ENCODE peak calls at places on chromosomes 2 and 18, in seven cellular contexts. One of them, this sample, is unnamed.

GRCh38 chr2:160377204-160377995 is 116.2 kb downstream of the RBMS1 start:
- DNase-seq in adipocyte: no peak
- DNase-seq in neural progenitor cell: no peak
- DNase-seq in trophoblast cell: no peak
- DNase-seq in psoas muscle: no peak
- DNase-seq in PC-3: no peak
- DNase-seq in effector memory CD4-positive, alpha-beta T cell: no peak
- DNase-seq in this sample: no peak

GRCh38 chr18:14086459-14087231 is 45.6 kb downstream of the ZNF519 start:
- DNase-seq in adipocyte: peak; percentile 57
- DNase-seq in neural progenitor cell: peak; percentile 81
- DNase-seq in trophoblast cell: peak; percentile 65
- DNase-seq in psoas muscle: no peak
- DNase-seq in PC-3: peak; percentile 63
- DNase-seq in effector memory CD4-positive, alpha-beta T cell: no peak
- DNase-seq in this sample: peak; percentile 52

GRCh38 chr18:78918707-78919106 is 60.9 kb upstream of the SALL3 start:
- DNase-seq in adipocyte: no peak
- DNase-seq in neural progenitor cell: no peak
- DNase-seq in trophoblast cell: no peak
- DNase-seq in psoas muscle: no peak
- DNase-seq in PC-3: no peak
- DNase-seq in effector memory CD4-positive, alpha-beta T cell: no peak
- DNase-seq in this sample: peak; percentile 32

GRCh38 chr2:48227617-48228344 is 302.2 kb upstream of the STON1 start:
- DNase-seq in adipocyte: peak; percentile 19
- DNase-seq in neural progenitor cell: no peak
- DNase-seq in trophoblast cell: peak; percentile 17
- DNase-seq in psoas muscle: no peak
- DNase-seq in PC-3: no peak
- DNase-seq in effector memory CD4-positive, alpha-beta T cell: no peak
- DNase-seq in this sample: no peak

GRCh38 chr2:28972778-28973335 is 8.2 kb upstream of the TOGARAM2 start:
- DNase-seq in adipocyte: no peak
- DNase-seq in neural progenitor cell: no peak
- DNase-seq in trophoblast cell: peak; percentile 72
- DNase-seq in psoas muscle: no peak
- DNase-seq in PC-3: no peak
- DNase-seq in effector memory CD4-positive, alpha-beta T cell: no peak
- DNase-seq in this sample: no peak

GRCh38 chr2:241039416-241039815 is 41.0 kb downstream of the SNED1 start:
- DNase-seq in adipocyte: no peak
- DNase-seq in neural progenitor cell: no peak
- DNase-seq in trophoblast cell: no peak
- DNase-seq in psoas muscle: no peak
- DNase-seq in PC-3: no peak
- DNase-seq in effector memory CD4-positive, alpha-beta T cell: no peak
- DNase-seq in this sample: peak; percentile 30

GRCh38 chr2:64424421-64424987 is 29.5 kb upstream of the LGALSL start:
- DNase-seq in adipocyte: no peak
- DNase-seq in neural progenitor cell: no peak
- DNase-seq in trophoblast cell: no peak
- DNase-seq in psoas muscle: no peak
- DNase-seq in PC-3: no peak
- DNase-seq in effector memory CD4-positive, alpha-beta T cell: no peak
- DNase-seq in this sample: no peak

GRCh38 chr2:230868151-230868946 is 3.6 kb downstream of the ITM2C start:
- DNase-seq in adipocyte: no peak
- DNase-seq in neural progenitor cell: peak; percentile 48
- DNase-seq in trophoblast cell: no peak
- DNase-seq in psoas muscle: no peak
- DNase-seq in PC-3: no peak
- DNase-seq in effector memory CD4-positive, alpha-beta T cell: no peak
- DNase-seq in this sample: peak; percentile 87

GRCh38 chr18:8056723-8057122 is 489.6 kb downstream of the PTPRM start:
- DNase-seq in adipocyte: no peak
- DNase-seq in neural progenitor cell: no peak
- DNase-seq in trophoblast cell: no peak
- DNase-seq in psoas muscle: no peak
- DNase-seq in PC-3: peak; percentile 15
- DNase-seq in effector memory CD4-positive, alpha-beta T cell: no peak
- DNase-seq in this sample: no peak

GRCh38 chr2:133801956-133802355 is 233.7 kb upstream of the NCKAP5 start:
- DNase-seq in adipocyte: no peak
- DNase-seq in neural progenitor cell: no peak
- DNase-seq in trophoblast cell: no peak
- DNase-seq in psoas muscle: no peak
- DNase-seq in PC-3: no peak
- DNase-seq in effector memory CD4-positive, alpha-beta T cell: no peak
- DNase-seq in this sample: no peak

GRCh38 chr2:30871980-30872789 is 64.9 kb upstream of the CAPN13 start:
- DNase-seq in adipocyte: no peak
- DNase-seq in neural progenitor cell: peak; percentile 78
- DNase-seq in trophoblast cell: no peak
- DNase-seq in psoas muscle: no peak
- DNase-seq in PC-3: no peak
- DNase-seq in effector memory CD4-positive, alpha-beta T cell: no peak
- DNase-seq in this sample: peak; percentile 29

GRCh38 chr2:227206406-227206805 is 42.0 kb downstream of the COL4A3 start:
- DNase-seq in adipocyte: no peak
- DNase-seq in neural progenitor cell: no peak
- DNase-seq in trophoblast cell: no peak
- DNase-seq in psoas muscle: no peak
- DNase-seq in PC-3: no peak
- DNase-seq in effector memory CD4-positive, alpha-beta T cell: no peak
- DNase-seq in this sample: no peak

GRCh38 chr2:85231242-85231805 is 96.5 kb downstream of the TGOLN2 start:
- DNase-seq in adipocyte: no peak
- DNase-seq in neural progenitor cell: peak; percentile 50
- DNase-seq in trophoblast cell: no peak
- DNase-seq in psoas muscle: no peak
- DNase-seq in PC-3: no peak
- DNase-seq in effector memory CD4-positive, alpha-beta T cell: no peak
- DNase-seq in this sample: peak; percentile 47

GRCh38 chr2:133044556-133044955 is 374.6 kb upstream of the LYPD1 start:
- DNase-seq in adipocyte: no peak
- DNase-seq in neural progenitor cell: no peak
- DNase-seq in trophoblast cell: no peak
- DNase-seq in psoas muscle: no peak
- DNase-seq in PC-3: no peak
- DNase-seq in effector memory CD4-positive, alpha-beta T cell: no peak
- DNase-seq in this sample: no peak

GRCh38 chr2:71631411-71631931 is 178.1 kb downstream of the DYSF start:
- DNase-seq in adipocyte: peak; percentile 90
- DNase-seq in neural progenitor cell: no peak
- DNase-seq in trophoblast cell: no peak
- DNase-seq in psoas muscle: no peak
- DNase-seq in PC-3: no peak
- DNase-seq in effector memory CD4-positive, alpha-beta T cell: no peak
- DNase-seq in this sample: peak; percentile 34

GRCh38 chr18:2653467-2653866 is 2.1 kb upstream of the SMCHD1 start:
- DNase-seq in adipocyte: no peak
- DNase-seq in neural progenitor cell: peak; percentile 9
- DNase-seq in trophoblast cell: no peak
- DNase-seq in psoas muscle: no peak
- DNase-seq in PC-3: no peak
- DNase-seq in effector memory CD4-positive, alpha-beta T cell: no peak
- DNase-seq in this sample: no peak

GRCh38 chr2:26246818-26247217 is 2.1 kb downstream of the HADHB start:
- DNase-seq in adipocyte: no peak
- DNase-seq in neural progenitor cell: no peak
- DNase-seq in trophoblast cell: no peak
- DNase-seq in psoas muscle: peak; percentile 82
- DNase-seq in PC-3: peak; percentile 44
- DNase-seq in effector memory CD4-positive, alpha-beta T cell: no peak
- DNase-seq in this sample: no peak

GRCh38 chr2:20016346-20016745 is 3.9 kb upstream of the MATN3 start:
- DNase-seq in adipocyte: no peak
- DNase-seq in neural progenitor cell: no peak
- DNase-seq in trophoblast cell: no peak
- DNase-seq in psoas muscle: no peak
- DNase-seq in PC-3: no peak
- DNase-seq in effector memory CD4-positive, alpha-beta T cell: no peak
- DNase-seq in this sample: peak; percentile 50

GRCh38 chr2:30711646-30712085 is 95.6 kb downstream of the CAPN13 start:
- DNase-seq in adipocyte: peak; percentile 96
- DNase-seq in neural progenitor cell: peak; percentile 92
- DNase-seq in trophoblast cell: peak; percentile 99
- DNase-seq in psoas muscle: peak; percentile 85
- DNase-seq in PC-3: peak; percentile 95
- DNase-seq in effector memory CD4-positive, alpha-beta T cell: peak; percentile 76
- DNase-seq in this sample: peak; percentile 87

GRCh38 chr2:233084488-233084887 is 24.3 kb downstream of the INPP5D start:
- DNase-seq in adipocyte: no peak
- DNase-seq in neural progenitor cell: peak; percentile 24
- DNase-seq in trophoblast cell: peak; percentile 17
- DNase-seq in psoas muscle: peak; percentile 65
- DNase-seq in PC-3: no peak
- DNase-seq in effector memory CD4-positive, alpha-beta T cell: peak; percentile 34
- DNase-seq in this sample: no peak

GRCh38 chr2:209773377-209773776 is 1.7 kb downstream of the UNC80 start:
- DNase-seq in adipocyte: no peak
- DNase-seq in neural progenitor cell: no peak
- DNase-seq in trophoblast cell: no peak
- DNase-seq in psoas muscle: no peak
- DNase-seq in PC-3: no peak
- DNase-seq in effector memory CD4-positive, alpha-beta T cell: no peak
- DNase-seq in this sample: peak; percentile 26

DNA sequence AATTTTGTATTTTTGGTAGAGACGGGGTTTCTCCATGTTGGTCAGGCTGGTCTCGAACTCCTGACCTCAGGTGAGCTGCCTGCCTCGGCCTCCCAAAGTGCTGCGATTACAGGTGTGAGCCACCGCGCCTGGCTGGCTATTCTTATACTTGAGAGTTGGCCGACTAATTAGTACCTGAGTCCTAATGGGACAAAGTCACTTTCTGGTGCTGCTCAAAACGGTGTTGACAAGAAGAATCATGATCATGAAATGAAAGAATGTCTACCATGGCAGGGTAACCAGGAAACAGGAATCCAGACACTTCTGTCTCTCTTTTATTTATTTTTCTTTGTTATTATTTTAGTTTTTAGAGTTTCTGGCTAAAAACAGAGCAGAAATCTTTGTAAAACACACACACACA is 54.7 kb upstream of the RAB6D start:
- DNase-seq in adipocyte: no peak
- DNase-seq in neural progenitor cell: no peak
- DNase-seq in trophoblast cell: no peak
- DNase-seq in psoas muscle: no peak
- DNase-seq in PC-3: no peak
- DNase-seq in effector memory CD4-positive, alpha-beta T cell: no peak
- DNase-seq in this sample: no peak
- H3K4me3 ChIP-seq in adipocyte: no peak overlapping the region
- H3K4me3 ChIP-seq in neural progenitor cell: no peak overlapping the region
- H3K4me3 ChIP-seq in trophoblast cell: no peak overlapping the region
- H3K4me3 ChIP-seq in psoas muscle: no peak overlapping the region
- H3K4me3 ChIP-seq in PC-3: no peak overlapping the region
- H3K4me3 ChIP-seq in effector memory CD4-positive, alpha-beta T cell: no peak overlapping the region
- H3K4me3 ChIP-seq in this sample: no peak overlapping the region

DNA sequence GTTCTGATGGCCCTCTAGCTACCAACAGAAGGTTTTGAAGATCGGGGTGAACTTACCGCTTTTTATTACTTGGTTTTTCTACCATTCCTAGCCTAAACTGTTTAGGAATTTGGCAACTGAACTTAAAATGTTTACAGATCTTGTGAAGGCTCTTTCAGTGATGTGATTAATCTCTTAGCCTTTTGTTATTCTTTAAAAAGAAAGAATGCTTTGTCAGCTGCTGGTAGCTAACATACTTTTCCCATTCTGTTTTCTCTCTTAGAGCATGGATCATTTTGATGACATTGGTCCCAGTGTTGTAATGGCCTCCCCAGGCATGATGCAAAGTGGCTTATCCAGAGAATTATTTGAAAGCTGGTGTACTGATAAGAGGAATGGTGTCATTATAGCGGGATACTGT is 18.1 kb downstream of the CPSF3 start:
- DNase-seq in adipocyte: peak; percentile 42
- DNase-seq in neural progenitor cell: no peak
- DNase-seq in trophoblast cell: no peak
- DNase-seq in psoas muscle: no peak
- DNase-seq in PC-3: no peak
- DNase-seq in effector memory CD4-positive, alpha-beta T cell: no peak
- DNase-seq in this sample: no peak
- H3K36me3 ChIP-seq in adipocyte: peaks cover 77% of the 10 kb centered on the region
- H3K36me3 ChIP-seq in neural progenitor cell: peaks cover 39% of the 10 kb centered on the region
- H3K36me3 ChIP-seq in trophoblast cell: peaks cover 23% of the 10 kb centered on the region
- H3K36me3 ChIP-seq in psoas muscle: peaks cover 97% of the 10 kb centered on the region
- H3K36me3 ChIP-seq in PC-3: peaks cover 50% of the 10 kb centered on the region
- H3K36me3 ChIP-seq in effector memory CD4-positive, alpha-beta T cell: peaks cover 41% of the 10 kb centered on the region
- H3K36me3 ChIP-seq in this sample: peaks cover 18% of the 10 kb centered on the region

DNA sequence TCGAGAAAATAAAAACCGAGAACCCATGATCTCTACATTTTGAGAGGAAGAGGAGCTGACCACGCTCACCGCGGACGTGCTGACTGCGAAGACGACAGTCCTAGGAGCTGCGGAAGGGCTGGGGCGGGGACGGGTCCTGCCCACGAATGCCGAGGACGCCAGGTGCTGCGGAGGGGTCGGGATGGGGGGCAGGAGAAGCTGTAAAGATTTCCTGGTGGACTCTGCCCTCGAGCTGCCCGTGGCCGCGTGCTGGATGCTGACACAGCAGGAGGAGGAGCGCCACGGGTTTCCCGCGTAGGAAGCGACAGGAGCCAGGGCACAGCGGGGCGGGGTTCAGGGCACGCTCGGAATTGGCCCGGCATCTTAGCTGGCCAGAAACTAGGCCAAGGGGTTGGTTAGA is 22.2 kb downstream of the ZSCAN30 start:
- DNase-seq in adipocyte: no peak
- DNase-seq in neural progenitor cell: no peak
- DNase-seq in trophoblast cell: no peak
- DNase-seq in psoas muscle: peak; percentile 67
- DNase-seq in PC-3: no peak
- DNase-seq in effector memory CD4-positive, alpha-beta T cell: no peak
- DNase-seq in this sample: no peak
- H3K4me3 ChIP-seq in adipocyte: peak overlapping the region; percentile 84
- H3K4me3 ChIP-seq in neural progenitor cell: no peak overlapping the region
- H3K4me3 ChIP-seq in trophoblast cell: no peak overlapping the region
- H3K4me3 ChIP-seq in psoas muscle: peak overlapping the region; percentile 73
- H3K4me3 ChIP-seq in PC-3: no peak overlapping the region
- H3K4me3 ChIP-seq in effector memory CD4-positive, alpha-beta T cell: peak overlapping the region; percentile 72
- H3K4me3 ChIP-seq in this sample: no peak overlapping the region

GRCh38 chr2:36449943-36450392 is 94.4 kb downstream of the CRIM1 start:
- DNase-seq in adipocyte: no peak
- DNase-seq in neural progenitor cell: no peak
- DNase-seq in trophoblast cell: no peak
- DNase-seq in psoas muscle: no peak
- DNase-seq in PC-3: no peak
- DNase-seq in effector memory CD4-positive, alpha-beta T cell: no peak
- DNase-seq in this sample: no peak

GRCh38 chr2:36445191-36445590 is 89.6 kb downstream of the CRIM1 start:
- DNase-seq in adipocyte: no peak
- DNase-seq in neural progenitor cell: no peak
- DNase-seq in trophoblast cell: no peak
- DNase-seq in psoas muscle: no peak
- DNase-seq in PC-3: no peak
- DNase-seq in effector memory CD4-positive, alpha-beta T cell: no peak
- DNase-seq in this sample: no peak

GRCh38 chr2:36449213-36449612 is 93.6 kb downstream of the CRIM1 start:
- DNase-seq in adipocyte: no peak
- DNase-seq in neural progenitor cell: no peak
- DNase-seq in trophoblast cell: no peak
- DNase-seq in psoas muscle: no peak
- DNase-seq in PC-3: no peak
- DNase-seq in effector memory CD4-positive, alpha-beta T cell: no peak
- DNase-seq in this sample: no peak

GRCh38 chr2:36444206-36444605 is 88.6 kb downstream of the CRIM1 start:
- DNase-seq in adipocyte: no peak
- DNase-seq in neural progenitor cell: no peak
- DNase-seq in trophoblast cell: no peak
- DNase-seq in psoas muscle: no peak
- DNase-seq in PC-3: no peak
- DNase-seq in effector memory CD4-positive, alpha-beta T cell: no peak
- DNase-seq in this sample: no peak

GRCh38 chr2:36446258-36446657 is 90.7 kb downstream of the CRIM1 start:
- DNase-seq in adipocyte: no peak
- DNase-seq in neural progenitor cell: no peak
- DNase-seq in trophoblast cell: no peak
- DNase-seq in psoas muscle: no peak
- DNase-seq in PC-3: no peak
- DNase-seq in effector memory CD4-positive, alpha-beta T cell: no peak
- DNase-seq in this sample: no peak
- H3K36me3 ChIP-seq in adipocyte: peaks cover 93% of the 10 kb centered on the region
- H3K36me3 ChIP-seq in neural progenitor cell: no peaks in the 10 kb centered on the region
- H3K36me3 ChIP-seq in trophoblast cell: peaks cover 14% of the 10 kb centered on the region
- H3K36me3 ChIP-seq in psoas muscle: peaks cover 70% of the 10 kb centered on the region
- H3K36me3 ChIP-seq in PC-3: peaks cover 44% of the 10 kb centered on the region
- H3K36me3 ChIP-seq in effector memory CD4-positive, alpha-beta T cell: no peaks in the 10 kb centered on the region
- H3K36me3 ChIP-seq in this sample: peaks cover 7% of the 10 kb centered on the region